ENCODE peak calls at places on chromosomes 11 and 22, in six cellular contexts. P is activated naive CD8-positive, alpha-beta T cell treated with anti-CD3 and anti-CD28 coated beads, Interleukin-2, amount 50 U/mL, for 24 hours; O is pulmonary artery endothelial cell; L is lower lobe of right lung; U is endothelial cell; B is EL. M is an unnamed sample.

GRCh38 chr22:27720860-27721259 is 80.7 kb downstream of the MN1 start:
- DNase-seq in P (no peak), O (no peak), L (no peak), U (no peak), B (no peak), M (no peak)

GRCh38 chr11:64859542-64860414 is 15.3 kb upstream of the CDC42BPG start:
- DNase-seq in P (peak), O (no peak), L (no peak), U (no peak), B (no peak), M (no peak)

GRCh38 chr11:17596711-17597110 is 49.7 kb downstream of the OTOG start:
- DNase-seq in P (no peak), O (no peak), L (no peak), U (peak), B (no peak), M (no peak)

GRCh38 chr11:115676206-115676605 is 172.0 kb upstream of the CADM1 start:
- DNase-seq in P (no peak), O (no peak), L (no peak), U (no peak), B (no peak), M (no peak)

GRCh38 chr22:50416996-50417395 is 57.8 kb downstream of the SBF1 start:
- DNase-seq in P (no peak), O (no peak), L (no peak), U (no peak), B (no peak), M (no peak)

GRCh38 chr22:37501610-37502341 is 15.6 kb upstream of the MFNG start:
- DNase-seq in P (no peak), O (peak), L (peak), U (no peak), B (peak), M (peak)

GRCh38 chr11:13110929-13111812 is 102.1 kb downstream of the RASSF10 start:
- DNase-seq in P (no peak), O (peak), L (no peak), U (no peak), B (peak), M (no peak)

GRCh38 chr22:26170795-26171194 is 1.5 kb downstream of the SEZ6L start:
- DNase-seq in P (peak), O (no peak), L (no peak), U (peak), B (no peak), M (no peak)

GRCh38 chr11:44368886-44369285 is 58.9 kb upstream of the ALX4 start:
- DNase-seq in P (no peak), O (no peak), L (no peak), U (no peak), B (no peak), M (no peak)

GRCh38 chr22:37201066-37201820 is 11.0 kb downstream of the SSTR3 start:
- DNase-seq in P (no peak), O (no peak), L (peak), U (no peak), B (no peak), M (no peak)

GRCh38 chr22:37018086-37018814 is 997 bp downstream of the TST start:
- DNase-seq in P (no peak), O (no peak), L (no peak), U (no peak), B (no peak), M (no peak)

GRCh38 chr11:10716122-10716521 is 22.6 kb upstream of the IRAG1 start:
- DNase-seq in P (no peak), O (no peak), L (no peak), U (no peak), B (peak), M (no peak)

GRCh38 chr11:73361953-73362776 is 14.0 kb upstream of the RELT start:
- DNase-seq in P (no peak), O (no peak), L (no peak), U (peak), B (no peak), M (no peak)

GRCh38 chr11:123357990-123358827 is 71.9 kb upstream of the GRAMD1B start:
- DNase-seq in P (peak), O (no peak), L (no peak), U (peak), B (peak), M (no peak)

GRCh38 chr11:111512296-111513239 is at the start of gene BTG4:
- DNase-seq in P (peak), O (no peak), L (peak), U (peak), B (peak), M (no peak)